ENCODE peak calls at places on chromosome 14, in six cellular contexts. I, G, P, U, H and C are unnamed samples.

GRCh38 chr14:104146651-104147345 is 8.4 kb downstream of the KIF26A start:
- DNase-seq in I (no peak), G (no peak), P (no peak), U (no peak), H (no peak), C (no peak)

GRCh38 chr14:101017209-101017608 is 113.7 kb upstream of the RTL1 start:
- DNase-seq in I (peak), G (no peak), P (no peak), U (no peak), H (no peak), C (no peak)

GRCh38 chr14:70708717-70709570 is 67.2 kb downstream of the TTC9 start:
- DNase-seq in I (no peak), G (no peak), P (no peak), U (no peak), H (peak), C (no peak)

GRCh38 chr14:67438969-67439368 is 27.0 kb upstream of the PLEK2 start:
- DNase-seq in I (no peak), G (no peak), P (no peak), U (no peak), H (no peak), C (no peak)

GRCh38 chr14:24928501-24928900 is 121.4 kb downstream of the STXBP6 start:
- DNase-seq in I (peak), G (no peak), P (no peak), U (no peak), H (no peak), C (no peak)

GRCh38 chr14:37153483-37153882 is 18.9 kb downstream of the SLC25A21 start:
- DNase-seq in I (no peak), G (no peak), P (no peak), U (no peak), H (no peak), C (no peak)

GRCh38 chr14:32417956-32418552 is 89.0 kb downstream of the AKAP6 start:
- DNase-seq in I (peak), G (peak), P (no peak), U (no peak), H (no peak), C (no peak)

GRCh38 chr14:39267592-39268112 is 33.9 kb downstream of the MIA2 start:
- DNase-seq in I (peak), G (peak), P (no peak), U (no peak), H (no peak), C (peak)

GRCh38 chr14:83988274-83988673 is 1541.7 kb upstream of the FLRT2 start:
- DNase-seq in I (peak), G (no peak), P (no peak), U (no peak), H (no peak), C (no peak)

GRCh38 chr14:102930138-102930752 is 7.8 kb downstream of the AMN start:
- DNase-seq in I (no peak), G (no peak), P (peak), U (no peak), H (no peak), C (no peak)

GRCh38 chr14:70152704-70153103 is 36.0 kb downstream of the SLC8A3 start:
- DNase-seq in I (no peak), G (no peak), P (peak), U (no peak), H (no peak), C (no peak)

GRCh38 chr14:103382375-103382774 is 2.8 kb upstream of the MARK3 start:
- DNase-seq in I (peak), G (no peak), P (no peak), U (peak), H (no peak), C (no peak)

GRCh38 chr14:45150386-45150890 is 14.7 kb downstream of the FANCM start:
- DNase-seq in I (no peak), G (no peak), P (no peak), U (no peak), H (no peak), C (no peak)

GRCh38 chr14:23929822-23930294 is 23.7 kb upstream of the DHRS4 start:
- DNase-seq in I (peak), G (peak), P (peak), U (peak), H (peak), C (peak)

GRCh38 chr14:69268223-69268622 is 8.3 kb downstream of the GALNT16 start:
- DNase-seq in I (peak), G (no peak), P (no peak), U (no peak), H (no peak), C (no peak)

GRCh38 chr14:20834899-20835298 is 32.3 kb upstream of the RNASE1 start:
- DNase-seq in I (no peak), G (peak), P (no peak), U (no peak), H (no peak), C (no peak)

DNA sequence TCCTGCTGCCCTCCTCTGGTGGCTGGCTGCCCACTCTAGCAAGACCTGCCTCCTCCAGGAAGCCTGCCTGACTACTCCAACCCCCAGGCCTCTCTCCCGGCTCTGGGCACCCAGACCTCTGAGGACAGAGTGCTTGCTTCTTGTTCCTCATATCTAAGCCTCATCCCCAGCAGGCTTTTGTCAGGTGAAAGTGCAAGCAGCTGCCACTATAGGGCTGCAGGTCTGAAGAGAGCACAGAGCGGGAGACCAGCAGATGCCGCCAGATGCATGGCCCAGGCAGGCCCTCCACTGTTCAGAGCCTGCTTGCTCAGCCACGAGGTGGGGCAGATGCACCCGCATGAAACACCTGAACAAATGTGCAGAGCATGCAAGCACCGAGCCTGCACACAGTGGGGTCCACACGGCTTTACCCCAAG is 73.0 kb downstream of the SERPINA3 start:
- DNase-seq in I (no peak), G (no peak), P (peak), U (no peak), H (no peak), C (no peak)
- TF ChIP-seq CTCF in I (no peak), G (no peak), P (peak), U (peak), H (peak), C (no peak)

DNA sequence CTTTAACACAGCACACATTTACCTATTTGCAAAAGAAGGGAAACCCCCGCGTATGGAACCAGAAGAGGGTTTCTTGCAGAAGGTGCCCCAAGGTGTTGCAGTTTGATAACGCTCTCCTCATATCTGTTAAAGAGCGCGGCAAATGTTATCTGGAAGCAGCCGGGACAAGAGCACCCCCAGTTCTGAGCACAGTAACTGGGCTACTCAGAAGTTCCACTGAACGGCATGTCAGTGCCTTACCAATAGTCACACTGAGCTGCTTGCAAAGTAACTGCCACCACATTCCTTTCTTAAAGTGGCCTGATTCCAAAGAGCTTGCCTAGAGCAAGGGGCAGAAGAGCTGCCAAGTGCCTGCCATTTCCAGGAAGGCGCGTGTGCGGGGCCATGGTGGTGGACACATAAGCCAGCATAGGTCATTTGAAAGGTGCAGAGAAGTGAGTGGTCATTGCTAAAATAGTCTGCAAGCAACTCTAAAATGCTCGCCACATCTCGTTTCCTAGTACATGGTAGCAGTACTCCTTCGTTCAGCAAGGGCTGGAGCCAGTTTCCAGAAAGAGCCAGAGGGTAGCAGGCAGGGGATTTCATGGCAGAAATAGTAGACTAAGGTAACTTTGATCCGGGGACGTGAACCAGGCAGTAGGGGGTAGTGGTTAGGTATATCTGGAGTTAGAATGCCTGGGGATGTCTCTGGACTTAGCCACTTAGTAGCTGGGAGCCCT is 37.8 kb downstream of the SPTB start:
- DNase-seq in I (no peak), G (no peak), P (peak), U (peak), H (no peak), C (no peak)
- H3K4me3 ChIP-seq in I (no peak), G (no peak), P (no peak), U (no peak), H (no peak), C (no peak)

DNA sequence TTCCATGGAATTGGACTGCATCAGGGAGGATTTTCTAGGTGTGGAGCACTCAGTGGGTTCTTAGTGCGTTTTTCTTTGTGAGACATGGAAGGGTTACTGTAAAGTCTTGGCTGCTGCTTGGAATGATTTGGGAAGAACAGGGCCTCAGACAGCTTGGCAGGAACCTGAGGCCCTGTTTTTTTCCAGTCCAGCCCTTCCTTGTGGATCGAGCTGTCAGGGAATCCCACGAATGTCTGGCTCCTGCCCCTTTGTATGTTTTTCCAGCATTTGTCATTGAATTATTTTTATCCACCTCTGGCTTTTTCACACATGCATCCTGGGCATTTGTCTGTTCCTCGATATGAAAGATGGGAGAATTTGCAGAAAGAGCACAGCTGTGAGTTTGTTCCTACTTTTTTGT is 158.5 kb downstream of the TGFB3 start:
- DNase-seq in I (no peak), G (no peak), P (no peak), U (no peak), H (no peak), C (no peak)
- H3K9ac ChIP-seq in I (no peak), G (peak), P (no peak), U (no peak), H (no peak), C (no peak)

GRCh38 chr14:22378181-22378580 is 210.8 kb downstream of the DAD1 start:
- DNase-seq in I (no peak), G (no peak), P (no peak), U (no peak), H (no peak), C (no peak)

GRCh38 chr14:22379727-22380126 is 209.3 kb downstream of the DAD1 start:
- DNase-seq in I (no peak), G (peak), P (no peak), U (no peak), H (no peak), C (no peak)

GRCh38 chr14:22380511-22381455 is 208.2 kb downstream of the DAD1 start:
- DNase-seq in I (peak), G (peak), P (no peak), U (no peak), H (no peak), C (no peak)

GRCh38 chr14:22370084-22370847 is 218.8 kb downstream of the DAD1 start:
- DNase-seq in I (no peak), G (peak), P (no peak), U (no peak), H (no peak), C (no peak)

DNA sequence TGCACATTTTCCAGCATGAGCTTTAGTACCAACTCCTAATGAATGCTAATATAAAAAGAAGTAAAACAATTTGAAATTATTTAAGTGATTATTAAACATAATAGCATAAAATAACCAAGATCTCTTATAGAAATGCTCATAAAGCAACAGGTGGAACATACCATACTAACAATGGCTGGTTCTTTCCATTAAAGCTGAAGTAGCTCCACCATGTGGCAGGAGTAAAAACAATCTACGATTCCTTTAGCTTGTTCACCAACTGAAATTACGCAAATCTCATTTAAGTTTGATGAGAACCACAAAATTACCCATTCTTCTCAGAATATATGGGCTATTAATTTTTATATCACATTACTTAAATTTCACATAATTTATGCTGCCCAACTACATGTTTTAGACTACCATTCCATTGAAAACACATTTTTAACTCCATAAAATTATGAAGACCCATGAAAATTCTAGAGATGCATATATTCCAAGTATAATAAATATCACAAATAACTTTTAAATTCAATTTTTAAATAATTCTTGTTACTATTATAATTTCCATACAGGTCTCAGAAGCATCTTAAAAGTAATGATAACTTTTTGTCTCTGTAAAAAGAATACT is 213.6 kb downstream of the DAD1 start:
- DNase-seq in I (peak), G (peak), P (peak), U (peak), H (no peak), C (peak)
- TF ChIP-seq CTCF in I (peak), G (peak), P (peak), U (peak), H (peak), C (peak)

DNA sequence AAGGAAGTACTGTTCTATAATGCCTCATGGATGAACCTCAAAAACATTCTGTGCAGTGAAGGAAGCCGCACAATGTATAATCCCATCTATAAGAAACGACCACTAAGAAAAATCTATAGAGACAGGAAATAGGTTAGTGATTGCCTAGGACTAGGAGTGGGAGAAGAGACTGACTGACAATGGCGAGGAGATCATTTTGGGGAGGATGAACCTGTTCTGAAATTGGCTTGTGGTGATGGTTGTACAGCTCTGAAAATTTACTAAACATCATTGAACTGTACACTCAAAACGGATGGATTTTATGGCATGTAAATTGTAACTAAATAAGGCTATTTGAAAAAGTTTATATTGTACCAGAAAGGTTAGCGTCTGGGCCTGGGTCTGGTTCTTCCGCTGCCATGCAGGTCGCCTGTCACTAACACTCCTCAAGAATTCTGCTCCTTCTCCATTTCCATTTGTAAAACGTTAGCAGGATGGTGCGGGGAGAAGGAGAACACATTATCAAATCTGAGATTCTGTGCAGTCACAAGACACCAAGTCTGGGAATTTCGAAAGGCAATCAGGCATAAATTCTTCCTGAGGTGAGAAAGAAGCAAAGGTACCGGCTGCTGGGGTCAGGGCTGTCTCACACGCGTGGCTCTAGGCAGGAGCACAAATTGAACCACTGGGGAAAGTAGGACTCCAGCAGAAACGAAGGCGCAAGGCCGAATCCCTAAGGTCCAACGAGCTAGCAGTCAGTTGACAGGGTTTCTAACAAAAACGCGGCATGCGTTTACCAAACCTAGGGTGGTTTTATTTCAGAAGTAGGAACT is 845 bp upstream of the COCH start:
- DNase-seq in I (no peak), G (no peak), P (no peak), U (peak), H (no peak), C (no peak)
- H3K4me3 ChIP-seq in I (no peak), G (peak), P (peak), U (peak), H (peak), C (peak)

GRCh38 chr14:22718091-22718490 is 48.4 kb upstream of the OXA1L start:
- DNase-seq in I (no peak), G (no peak), P (no peak), U (no peak), H (no peak), C (no peak)
- H3K9ac ChIP-seq in I (no peak), G (no peak), P (no peak), U (no peak), H (no peak), C (no peak)

GRCh38 chr14:79665556-79665955 is 545.7 kb downstream of the DIO2 start:
- DNase-seq in I (no peak), G (no peak), P (no peak), U (no peak), H (no peak), C (no peak)
- TF ChIP-seq CTCF in I (no peak), G (no peak), P (no peak), U (no peak), H (no peak), C (no peak)

GRCh38 chr14:88044782-88045446 is 40.0 kb downstream of the GPR65 start:
- DNase-seq in I (no peak), G (peak), P (no peak), U (no peak), H (no peak), C (no peak)
- H3K4me3 ChIP-seq in I (no peak), G (no peak), P (no peak), U (no peak), H (no peak), C (no peak)